ENCODE peak calls at places on chromosomes 4 and X, in nine cellular contexts. N is AG08396, L is astrocyte, M is BJ, V is HL-60, O is amygdala, A is HEK293T, H is neural crest cell, F is fibroblast of the conjunctiva. D is an unnamed sample.

GRCh38 chr4:185880571-185880970 is 68.6 kb upstream of the SORBS2 start:
- DNase-seq in H (no peak), A (no peak), O (no peak), F (no peak), N (no peak), M (no peak), V (no peak), L (no peak), D (no peak)

GRCh38 chrX:39174761-39175417 is 373.6 kb downstream of the MID1IP1 start:
- DNase-seq in F (no peak), A (no peak), M (no peak), H (no peak), N (no peak), O (no peak), L (no peak), V (no peak), D (no peak)

GRCh38 chr4:8478801-8479744 is 38.5 kb downstream of the TRMT44 start:
- DNase-seq in M (no peak), F (peak), N (no peak), H (no peak), L (no peak), A (no peak), O (no peak), V (no peak), D (no peak)

GRCh38 chr4:57442834-57443291 is 332.7 kb upstream of the IGFBP7 start:
- DNase-seq in M (no peak), V (no peak), N (peak), A (peak), F (no peak), H (peak), O (peak), L (peak), D (peak)

GRCh38 chrX:69126642-69127041 is 38.6 kb downstream of the PJA1 start:
- DNase-seq in L (no peak), V (no peak), N (no peak), M (no peak), H (no peak), A (no peak), O (no peak), F (no peak), D (no peak)

GRCh38 chr4:155973639-155974475 is 20.2 kb upstream of the CTSO start:
- DNase-seq in A (no peak), L (peak), O (no peak), V (no peak), N (no peak), H (no peak), F (no peak), M (no peak), D (no peak)

GRCh38 chr4:88897752-88898151 is 159.2 kb downstream of the FAM13A start:
- DNase-seq in A (no peak), O (no peak), H (no peak), N (no peak), M (no peak), F (no peak), L (no peak), V (no peak), D (no peak)

GRCh38 chr4:35503435-35503834 is 740.9 kb downstream of the ARAP2 start:
- DNase-seq in N (no peak), V (no peak), L (no peak), A (no peak), M (no peak), O (no peak), H (no peak), F (no peak), D (no peak)

GRCh38 chrX:141375011-141375730 is 132.9 kb upstream of the SPANXC start:
- DNase-seq in V (no peak), N (no peak), F (peak), L (no peak), M (no peak), H (no peak), O (no peak), A (no peak), D (no peak)